ENCODE peak calls at places on chromosomes 3 and 15, in five cellular contexts. One of them, this sample, is unnamed.
A peak's percentile ranks its signal among the peaks of the same experiment; 100 is the strongest.

GRCh38 chr3:112931737-112932521 is 43.0 kb downstream of the CD200R1 start:
- DNase-seq in HCT116: no peak
- DNase-seq in GM23248: no peak
- DNase-seq in hepatocyte: no peak
- DNase-seq in GM23338: no peak
- DNase-seq in this sample: no peak

GRCh38 chr3:150830094-150830681 is 67.2 kb upstream of the SIAH2 start:
- DNase-seq in HCT116: peak; percentile 15
- DNase-seq in GM23248: peak; percentile 8
- DNase-seq in hepatocyte: peak; percentile 17
- DNase-seq in GM23338: peak; percentile 60
- DNase-seq in this sample: peak; percentile 28

GRCh38 chr3:155556531-155556930 is 188.3 kb downstream of the PLCH1 start:
- DNase-seq in HCT116: no peak
- DNase-seq in GM23248: peak; percentile 31
- DNase-seq in hepatocyte: no peak
- DNase-seq in GM23338: no peak
- DNase-seq in this sample: no peak

GRCh38 chr15:43748376-43748775 is 2.1 kb downstream of the PDIA3 start:
- DNase-seq in HCT116: no peak
- DNase-seq in GM23248: peak; percentile 67
- DNase-seq in hepatocyte: no peak
- DNase-seq in GM23338: peak; percentile 15
- DNase-seq in this sample: peak; percentile 19

GRCh38 chr15:41999290-42000285 is 21.3 kb downstream of the PLA2G4E start:
- DNase-seq in HCT116: no peak
- DNase-seq in GM23248: no peak
- DNase-seq in hepatocyte: no peak
- DNase-seq in GM23338: no peak
- DNase-seq in this sample: no peak

GRCh38 chr15:33587773-33588172 is 277.0 kb downstream of the RYR3 start:
- DNase-seq in HCT116: no peak
- DNase-seq in GM23248: peak; percentile 84
- DNase-seq in hepatocyte: no peak
- DNase-seq in GM23338: no peak
- DNase-seq in this sample: no peak

GRCh38 chr15:100075284-100075683 is 266.5 kb downstream of the ADAMTS17 start:
- DNase-seq in HCT116: no peak
- DNase-seq in GM23248: no peak
- DNase-seq in hepatocyte: no peak
- DNase-seq in GM23338: no peak
- DNase-seq in this sample: no peak

GRCh38 chr3:170037463-170038433 is at the start of gene GPR160:
- DNase-seq in HCT116: peak; percentile 64
- DNase-seq in GM23248: peak; percentile 62
- DNase-seq in hepatocyte: peak; percentile 91
- DNase-seq in GM23338: peak; percentile 94
- DNase-seq in this sample: peak; percentile 75

GRCh38 chr3:159080821-159081220 is 279.0 kb downstream of the MFSD1 start:
- DNase-seq in HCT116: no peak
- DNase-seq in GM23248: no peak
- DNase-seq in hepatocyte: no peak
- DNase-seq in GM23338: no peak
- DNase-seq in this sample: peak; percentile 34

GRCh38 chr15:32688151-32688639 is 29.6 kb upstream of the GREM1 start:
- DNase-seq in HCT116: no peak
- DNase-seq in GM23248: peak; percentile 81
- DNase-seq in hepatocyte: peak; percentile 72
- DNase-seq in GM23338: no peak
- DNase-seq in this sample: peak; percentile 92

GRCh38 chr3:154243353-154243752 is 80.9 kb downstream of the DHX36 start:
- DNase-seq in HCT116: no peak
- DNase-seq in GM23248: peak; percentile 65
- DNase-seq in hepatocyte: no peak
- DNase-seq in GM23338: no peak
- DNase-seq in this sample: peak; percentile 21

GRCh38 chr3:128472462-128473179 is 5.9 kb upstream of the DNAJB8 start:
- DNase-seq in HCT116: no peak
- DNase-seq in GM23248: no peak
- DNase-seq in hepatocyte: no peak
- DNase-seq in GM23338: no peak
- DNase-seq in this sample: no peak

GRCh38 chr15:58306591-58307312 is 125.0 kb upstream of the LIPC start:
- DNase-seq in HCT116: no peak
- DNase-seq in GM23248: peak; percentile 21
- DNase-seq in hepatocyte: no peak
- DNase-seq in GM23338: no peak
- DNase-seq in this sample: no peak

GRCh38 chr15:86690566-86690965 is 610.9 kb downstream of the AGBL1 start:
- DNase-seq in HCT116: no peak
- DNase-seq in GM23248: no peak
- DNase-seq in hepatocyte: peak; percentile 32
- DNase-seq in GM23338: peak; percentile 45
- DNase-seq in this sample: peak; percentile 15

GRCh38 chr15:35748105-35748504 is 202.1 kb upstream of the DPH6 start:
- DNase-seq in HCT116: no peak
- DNase-seq in GM23248: no peak
- DNase-seq in hepatocyte: no peak
- DNase-seq in GM23338: peak; percentile 24
- DNase-seq in this sample: no peak

GRCh38 chr3:71728632-71729342 is 3.6 kb upstream of the EIF4E3 start:
- DNase-seq in HCT116: no peak
- DNase-seq in GM23248: peak; percentile 34
- DNase-seq in hepatocyte: no peak
- DNase-seq in GM23338: peak; percentile 96
- DNase-seq in this sample: no peak

GRCh38 chr3:108125151-108125540 is 34.3 kb upstream of the CD47 start:
- DNase-seq in HCT116: no peak
- DNase-seq in GM23248: no peak
- DNase-seq in hepatocyte: no peak
- DNase-seq in GM23338: no peak
- DNase-seq in this sample: no peak

GRCh38 chr3:14280326-14280725 is 101.7 kb downstream of the LSM3 start:
- DNase-seq in HCT116: no peak
- DNase-seq in GM23248: peak; percentile 32
- DNase-seq in hepatocyte: no peak
- DNase-seq in GM23338: no peak
- DNase-seq in this sample: no peak

DNA sequence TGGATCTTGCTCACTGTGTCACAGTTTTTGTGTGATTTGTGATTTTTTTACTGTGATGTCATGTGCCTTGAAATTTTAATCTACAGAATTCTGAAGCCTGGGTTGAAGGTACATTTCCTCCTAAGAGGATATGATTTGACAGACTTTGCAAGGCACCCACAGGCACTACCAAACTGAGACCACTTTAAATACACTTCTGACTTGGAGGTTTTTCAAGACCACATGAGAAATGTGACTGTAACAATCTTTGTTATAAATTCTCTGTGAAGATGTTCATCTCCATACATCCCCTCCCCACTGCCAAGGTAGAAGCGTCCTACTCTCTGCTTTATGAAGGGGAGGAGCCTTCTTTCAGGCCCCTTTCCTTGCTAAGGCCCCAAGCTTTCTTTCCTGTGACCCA is 22.8 kb downstream of the UBXN7 start:
- DNase-seq in HCT116: no peak
- DNase-seq in GM23248: no peak
- DNase-seq in hepatocyte: no peak
- DNase-seq in GM23338: no peak
- DNase-seq in this sample: no peak
- TF ChIP-seq EZH2 in HCT116: no peak
- TF ChIP-seq EZH2 in GM23248: no peak
- TF ChIP-seq EZH2 in hepatocyte: no peak
- TF ChIP-seq EZH2 in GM23338: no peak
- TF ChIP-seq EZH2 in this sample: no peak

DNA sequence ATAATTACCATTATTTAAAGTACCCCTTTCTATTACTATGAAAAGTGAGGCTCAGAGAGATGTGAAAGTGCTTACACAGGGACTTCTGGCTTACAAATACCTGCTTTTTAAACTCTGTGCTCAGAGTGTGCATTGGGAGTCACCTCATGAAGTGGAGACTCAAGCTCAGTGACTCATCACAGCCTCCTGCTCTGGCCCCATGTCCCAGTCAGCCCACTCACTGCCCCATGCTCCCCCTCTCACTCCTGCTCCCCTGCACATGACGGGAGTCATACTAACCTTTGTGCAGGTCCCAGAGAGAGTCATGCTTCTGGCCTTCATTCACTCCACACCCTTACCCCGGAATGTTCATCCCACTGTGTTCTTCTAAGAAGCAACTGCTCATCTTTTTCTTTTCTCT is 20.2 kb downstream of the CCR1 start:
- DNase-seq in HCT116: peak; percentile 7
- DNase-seq in GM23248: peak; percentile 85
- DNase-seq in hepatocyte: peak; percentile 66
- DNase-seq in GM23338: no peak
- DNase-seq in this sample: peak; percentile 76
- H3K9me2 ChIP-seq in HCT116: no peaks in the 10 kb centered on the region
- H3K9me2 ChIP-seq in GM23248: no peaks in the 10 kb centered on the region
- H3K9me2 ChIP-seq in hepatocyte: no peaks in the 10 kb centered on the region
- H3K9me2 ChIP-seq in GM23338: peaks cover 6% of the 10 kb centered on the region
- H3K9me2 ChIP-seq in this sample: no peaks in the 10 kb centered on the region

GRCh38 chr3:12638105-12638504 is 25.8 kb downstream of the RAF1 start:
- DNase-seq in HCT116: no peak
- DNase-seq in GM23248: peak; percentile 48
- DNase-seq in hepatocyte: no peak
- DNase-seq in GM23338: no peak
- DNase-seq in this sample: peak; percentile 75
- TF ChIP-seq EZH2phosphoT487 in HCT116: no peak
- TF ChIP-seq EZH2phosphoT487 in GM23248: no peak
- TF ChIP-seq EZH2phosphoT487 in hepatocyte: no peak
- TF ChIP-seq EZH2phosphoT487 in GM23338: no peak
- TF ChIP-seq EZH2phosphoT487 in this sample: no peak

GRCh38 chr15:75348034-75348562 is 1.3 kb downstream of the NEIL1 start:
- DNase-seq in HCT116: no peak
- DNase-seq in GM23248: peak; percentile 44
- DNase-seq in hepatocyte: peak; percentile 29
- DNase-seq in GM23338: no peak
- DNase-seq in this sample: no peak
- TF ChIP-seq EZH2 in HCT116: no peak
- TF ChIP-seq EZH2 in GM23248: no peak
- TF ChIP-seq EZH2 in hepatocyte: no peak
- TF ChIP-seq EZH2 in GM23338: no peak
- TF ChIP-seq EZH2 in this sample: no peak

GRCh38 chr3:171329759-171330158 is 130.4 kb downstream of the TNIK start:
- DNase-seq in HCT116: no peak
- DNase-seq in GM23248: no peak
- DNase-seq in hepatocyte: no peak
- DNase-seq in GM23338: no peak
- DNase-seq in this sample: no peak
- H3K9me2 ChIP-seq in HCT116: no peaks in the 10 kb centered on the region
- H3K9me2 ChIP-seq in GM23248: no peaks in the 10 kb centered on the region
- H3K9me2 ChIP-seq in hepatocyte: no peaks in the 10 kb centered on the region
- H3K9me2 ChIP-seq in GM23338: no peaks in the 10 kb centered on the region
- H3K9me2 ChIP-seq in this sample: no peaks in the 10 kb centered on the region

This sample was measured in PC-3.